ENCODE peak calls at places on chromosomes 4 and X, in nine cellular contexts. F, G, I, E, X, M, W, Q and Z are unnamed samples.

GRCh38 chrX:43892471-43892870 is 10.2 kb upstream of the MAOB start:
- DNase-seq in F (no peak), G (no peak), I (no peak), E (no peak), X (no peak), M (no peak), W (no peak), Q (no peak), Z (no peak)

GRCh38 chrX:48589482-48590162 is 7.7 kb upstream of the WDR13 start:
- DNase-seq in F (no peak), G (no peak), I (no peak), E (no peak), X (no peak), M (no peak), W (no peak), Q (no peak), Z (no peak)

GRCh38 chr4:94639298-94639697 is 118.5 kb upstream of the BMPR1B start:
- DNase-seq in F (no peak), G (no peak), I (no peak), E (no peak), X (no peak), M (no peak), W (no peak), Q (no peak), Z (no peak)

GRCh38 chr4:13329963-13330362 is 154.2 kb downstream of the RAB28 start:
- DNase-seq in F (no peak), G (no peak), I (no peak), E (no peak), X (no peak), M (no peak), W (no peak), Q (no peak), Z (peak)

GRCh38 chr4:3462790-3463415 is at the start of gene DOK7:
- DNase-seq in F (peak), G (no peak), I (no peak), E (peak), X (no peak), M (no peak), W (no peak), Q (no peak), Z (no peak)

GRCh38 chrX:134999469-134999868 is 8.7 kb downstream of the SMIM10 start:
- DNase-seq in F (no peak), G (no peak), I (peak), E (no peak), X (peak), M (no peak), W (no peak), Q (no peak), Z (peak)

GRCh38 chr4:125956281-125956680 is 641.5 kb downstream of the FAT4 start:
- DNase-seq in F (no peak), G (no peak), I (no peak), E (no peak), X (no peak), M (no peak), W (no peak), Q (no peak), Z (no peak)

GRCh38 chrX:122434942-122435341 is 749.1 kb upstream of the GRIA3 start:
- DNase-seq in F (no peak), G (no peak), I (no peak), E (no peak), X (no peak), M (no peak), W (no peak), Q (no peak), Z (no peak)

GRCh38 chr4:86497131-86497530 is 97.0 kb upstream of the PTPN13 start:
- DNase-seq in F (no peak), G (no peak), I (no peak), E (no peak), X (no peak), M (no peak), W (no peak), Q (no peak), Z (no peak)

GRCh38 chr4:109383823-109384222 is 49.8 kb upstream of the SEC24B start:
- DNase-seq in F (no peak), G (no peak), I (no peak), E (no peak), X (no peak), M (no peak), W (no peak), Q (no peak), Z (no peak)

GRCh38 chrX:150365051-150365952 is 2.2 kb downstream of the MAMLD1 start:
- DNase-seq in F (peak), G (peak), I (peak), E (peak), X (no peak), M (no peak), W (no peak), Q (peak), Z (peak)

GRCh38 chr4:53917719-53918118 is 146.7 kb downstream of the CHIC2 start:
- DNase-seq in F (no peak), G (no peak), I (no peak), E (no peak), X (no peak), M (no peak), W (no peak), Q (no peak), Z (no peak)

GRCh38 chr4:73944061-73944875 is 37.6 kb downstream of the PF4 start:
- DNase-seq in F (peak), G (peak), I (no peak), E (peak), X (no peak), M (no peak), W (no peak), Q (no peak), Z (peak)

GRCh38 chr4:103307479-103308042 is 109.4 kb upstream of the CENPE start:
- DNase-seq in F (no peak), G (no peak), I (no peak), E (peak), X (no peak), M (no peak), W (no peak), Q (no peak), Z (no peak)

GRCh38 chr4:98148856-98149255 is 5.6 kb upstream of the STPG2 start:
- DNase-seq in F (no peak), G (no peak), I (no peak), E (no peak), X (no peak), M (no peak), W (no peak), Q (no peak), Z (no peak)

GRCh38 chrX:2395261-2395850 is 105.4 kb downstream of the DHRSX start:
- DNase-seq in F (no peak), G (no peak), I (no peak), E (peak), X (no peak), M (no peak), W (no peak), Q (no peak), Z (no peak)

GRCh38 chrX:27086221-27086620 is 376.9 kb downstream of the PPP4R3C start:
- DNase-seq in F (no peak), G (no peak), I (no peak), E (no peak), X (no peak), M (no peak), W (no peak), Q (no peak), Z (no peak)

GRCh38 chr4:80128941-80129340 is 55.9 kb upstream of the ANTXR2 start:
- DNase-seq in F (no peak), G (no peak), I (no peak), E (no peak), X (peak), M (no peak), W (no peak), Q (no peak), Z (no peak)

GRCh38 chrX:50615570-50616158 is 145.0 kb upstream of the DGKK start:
- DNase-seq in F (no peak), G (no peak), I (no peak), E (no peak), X (no peak), M (no peak), W (no peak), Q (no peak), Z (no peak)

GRCh38 chr4:39569209-39569608 is 42.0 kb upstream of the UGDH start:
- DNase-seq in F (no peak), G (no peak), I (no peak), E (no peak), X (no peak), M (no peak), W (no peak), Q (no peak), Z (no peak)

GRCh38 chr4:41887821-41888699 is 47.2 kb upstream of the TMEM33 start:
- DNase-seq in F (no peak), G (peak), I (peak), E (peak), X (peak), M (peak), W (no peak), Q (no peak), Z (peak)

GRCh38 chr4:36823199-36823967 is 421.2 kb upstream of the NWD2 start:
- DNase-seq in F (no peak), G (no peak), I (no peak), E (no peak), X (no peak), M (no peak), W (no peak), Q (no peak), Z (no peak)

GRCh38 chrX:30612250-30612655 is 34.7 kb upstream of the TASL start:
- DNase-seq in F (no peak), G (no peak), I (no peak), E (no peak), X (no peak), M (no peak), W (no peak), Q (no peak), Z (no peak)

GRCh38 chr4:143302526-143302925 is 34.1 kb upstream of the GAB1 start:
- DNase-seq in F (no peak), G (no peak), I (no peak), E (no peak), X (no peak), M (no peak), W (no peak), Q (no peak), Z (no peak)

GRCh38 chr4:88409789-88410188 is 31.1 kb downstream of the HERC6 start:
- DNase-seq in F (no peak), G (no peak), I (no peak), E (no peak), X (no peak), M (no peak), W (no peak), Q (no peak), Z (no peak)

GRCh38 chr4:149709640-149710039 is 106.0 kb downstream of the IQCM start:
- DNase-seq in F (no peak), G (no peak), I (no peak), E (no peak), X (no peak), M (no peak), W (no peak), Q (no peak), Z (no peak)

GRCh38 chrX:130147631-130148030 is 18.0 kb downstream of the AIFM1 start:
- DNase-seq in F (no peak), G (no peak), I (no peak), E (no peak), X (no peak), M (no peak), W (no peak), Q (no peak), Z (no peak)

GRCh38 chr4:98539299-98539698 is 119.1 kb downstream of the TSPAN5 start:
- DNase-seq in F (no peak), G (no peak), I (no peak), E (no peak), X (no peak), M (no peak), W (no peak), Q (no peak), Z (no peak)

GRCh38 chr4:88320780-88321373 is 36.5 kb upstream of the PPM1K start:
- DNase-seq in F (no peak), G (peak), I (peak), E (no peak), X (no peak), M (peak), W (no peak), Q (peak), Z (peak)

GRCh38 chr4:5919044-5919443 is 26.2 kb upstream of the CRMP1 start:
- DNase-seq in F (no peak), G (no peak), I (no peak), E (no peak), X (no peak), M (no peak), W (no peak), Q (no peak), Z (no peak)

GRCh38 chr4:156677136-156677535 is 294.5 kb downstream of the PDGFC start:
- DNase-seq in F (no peak), G (peak), I (peak), E (peak), X (peak), M (no peak), W (no peak), Q (no peak), Z (peak)

GRCh38 chr4:3780347-3781171 is 14.4 kb downstream of the ADRA2C start:
- DNase-seq in F (no peak), G (no peak), I (no peak), E (no peak), X (peak), M (no peak), W (no peak), Q (no peak), Z (no peak)

GRCh38 chr4:76943129-76943620 is 6.4 kb upstream of the SEPTIN11 start:
- DNase-seq in F (no peak), G (no peak), I (no peak), E (no peak), X (no peak), M (no peak), W (no peak), Q (no peak), Z (peak)

GRCh38 chrX:145817299-145817665 is 347 bp upstream of the SLITRK2 start:
- DNase-seq in F (no peak), G (no peak), I (no peak), E (peak), X (no peak), M (no peak), W (no peak), Q (no peak), Z (no peak)

GRCh38 chr4:44766453-44766852 is 40.1 kb upstream of the GNPDA2 start:
- DNase-seq in F (no peak), G (no peak), I (no peak), E (no peak), X (no peak), M (no peak), W (no peak), Q (no peak), Z (no peak)

GRCh38 chr4:69909195-69909594 is 21.7 kb upstream of the CSN1S1 start:
- DNase-seq in F (no peak), G (no peak), I (no peak), E (no peak), X (no peak), M (no peak), W (no peak), Q (no peak), Z (no peak)

GRCh38 chrX:68571292-68572256 is 72.7 kb downstream of the YIPF6 start:
- DNase-seq in F (no peak), G (no peak), I (no peak), E (no peak), X (peak), M (peak), W (no peak), Q (peak), Z (peak)

GRCh38 chr4:144683516-144683915 is 37.6 kb downstream of the HHIP start:
- DNase-seq in F (no peak), G (no peak), I (no peak), E (no peak), X (no peak), M (no peak), W (no peak), Q (no peak), Z (no peak)

GRCh38 chrX:103586314-103586646 is 965 bp downstream of the TCEAL4 start:
- DNase-seq in F (no peak), G (no peak), I (no peak), E (no peak), X (no peak), M (no peak), W (no peak), Q (no peak), Z (no peak)